ENCODE peak calls at places on chromosomes 2 and 18, in eight cellular contexts. One of them, this sample, is unnamed. For H3K36me3, the result is how much of the 10 kb centered on the place peaks cover.

GRCh38 chr18:27239669-27240068 is 54.6 kb upstream of the CHST9 start:
- DNase-seq in keratinocyte: no peak
- DNase-seq in stomach: no peak
- DNase-seq in prostate gland: no peak
- DNase-seq in NT2/D1: no peak
- DNase-seq in OCI-LY7: no peak
- DNase-seq in fibroblast of lung: no peak
- DNase-seq in IMR-90: no peak
- DNase-seq in this sample: no peak

GRCh38 chr2:24122-24521 is 22.2 kb downstream of the FAM110C start:
- DNase-seq in keratinocyte: no peak
- DNase-seq in stomach: no peak
- DNase-seq in prostate gland: no peak
- DNase-seq in NT2/D1: no peak
- DNase-seq in OCI-LY7: no peak
- DNase-seq in fibroblast of lung: no peak
- DNase-seq in IMR-90: no peak
- DNase-seq in this sample: no peak

GRCh38 chr18:28905509-28905908 is 728.6 kb upstream of the CDH2 start:
- DNase-seq in keratinocyte: no peak
- DNase-seq in stomach: no peak
- DNase-seq in prostate gland: no peak
- DNase-seq in NT2/D1: no peak
- DNase-seq in OCI-LY7: no peak
- DNase-seq in fibroblast of lung: no peak
- DNase-seq in IMR-90: peak
- DNase-seq in this sample: no peak

GRCh38 chr2:119316066-119316465 is 50.6 kb downstream of the C2orf76 start:
- DNase-seq in keratinocyte: no peak
- DNase-seq in stomach: no peak
- DNase-seq in prostate gland: no peak
- DNase-seq in NT2/D1: no peak
- DNase-seq in OCI-LY7: no peak
- DNase-seq in fibroblast of lung: no peak
- DNase-seq in IMR-90: no peak
- DNase-seq in this sample: no peak

GRCh38 chr2:223585691-223586090 is 16.5 kb downstream of the SCG2 start:
- DNase-seq in keratinocyte: no peak
- DNase-seq in stomach: no peak
- DNase-seq in prostate gland: no peak
- DNase-seq in NT2/D1: no peak
- DNase-seq in OCI-LY7: no peak
- DNase-seq in fibroblast of lung: peak
- DNase-seq in IMR-90: peak
- DNase-seq in this sample: peak

GRCh38 chr18:24402209-24402785 is 4.7 kb upstream of the OSBPL1A start:
- DNase-seq in keratinocyte: no peak
- DNase-seq in stomach: no peak
- DNase-seq in prostate gland: no peak
- DNase-seq in NT2/D1: no peak
- DNase-seq in OCI-LY7: peak
- DNase-seq in fibroblast of lung: no peak
- DNase-seq in IMR-90: no peak
- DNase-seq in this sample: no peak

GRCh38 chr2:110993557-110994231 is 127.0 kb upstream of the BCL2L11 start:
- DNase-seq in keratinocyte: no peak
- DNase-seq in stomach: peak
- DNase-seq in prostate gland: no peak
- DNase-seq in NT2/D1: no peak
- DNase-seq in OCI-LY7: peak
- DNase-seq in fibroblast of lung: peak
- DNase-seq in IMR-90: no peak
- DNase-seq in this sample: no peak

GRCh38 chr18:9751371-9752031 is 43.4 kb downstream of the RAB31 start:
- DNase-seq in keratinocyte: no peak
- DNase-seq in stomach: no peak
- DNase-seq in prostate gland: no peak
- DNase-seq in NT2/D1: no peak
- DNase-seq in OCI-LY7: no peak
- DNase-seq in fibroblast of lung: peak
- DNase-seq in IMR-90: peak
- DNase-seq in this sample: no peak

GRCh38 chr2:191043438-191043837 is 29.5 kb upstream of the STAT1 start:
- DNase-seq in keratinocyte: no peak
- DNase-seq in stomach: no peak
- DNase-seq in prostate gland: no peak
- DNase-seq in NT2/D1: no peak
- DNase-seq in OCI-LY7: no peak
- DNase-seq in fibroblast of lung: peak
- DNase-seq in IMR-90: peak
- DNase-seq in this sample: no peak

GRCh38 chr18:34977787-34978532 is 63.3 kb upstream of the MAPRE2 start:
- DNase-seq in keratinocyte: no peak
- DNase-seq in stomach: peak
- DNase-seq in prostate gland: no peak
- DNase-seq in NT2/D1: no peak
- DNase-seq in OCI-LY7: peak
- DNase-seq in fibroblast of lung: peak
- DNase-seq in IMR-90: peak
- DNase-seq in this sample: peak

GRCh38 chr18:21943456-21943855 is 202.9 kb downstream of the MIB1 start:
- DNase-seq in keratinocyte: no peak
- DNase-seq in stomach: no peak
- DNase-seq in prostate gland: no peak
- DNase-seq in NT2/D1: no peak
- DNase-seq in OCI-LY7: no peak
- DNase-seq in fibroblast of lung: no peak
- DNase-seq in IMR-90: no peak
- DNase-seq in this sample: no peak

GRCh38 chr2:119659601-119660342 is 19.2 kb upstream of the TMEM177 start:
- DNase-seq in keratinocyte: no peak
- DNase-seq in stomach: peak
- DNase-seq in prostate gland: no peak
- DNase-seq in NT2/D1: no peak
- DNase-seq in OCI-LY7: peak
- DNase-seq in fibroblast of lung: peak
- DNase-seq in IMR-90: peak
- DNase-seq in this sample: peak

GRCh38 chr2:119114266-119114665 is 44.3 kb downstream of the C1QL2 start:
- DNase-seq in keratinocyte: no peak
- DNase-seq in stomach: no peak
- DNase-seq in prostate gland: no peak
- DNase-seq in NT2/D1: no peak
- DNase-seq in OCI-LY7: no peak
- DNase-seq in fibroblast of lung: no peak
- DNase-seq in IMR-90: no peak
- DNase-seq in this sample: no peak

GRCh38 chr2:204691911-204692510 is 146.7 kb downstream of the PARD3B start:
- DNase-seq in keratinocyte: peak
- DNase-seq in stomach: peak
- DNase-seq in prostate gland: peak
- DNase-seq in NT2/D1: peak
- DNase-seq in OCI-LY7: peak
- DNase-seq in fibroblast of lung: peak
- DNase-seq in IMR-90: peak
- DNase-seq in this sample: peak

GRCh38 chr2:33272001-33272400 is 204.4 kb upstream of the RASGRP3 start:
- DNase-seq in keratinocyte: no peak
- DNase-seq in stomach: no peak
- DNase-seq in prostate gland: no peak
- DNase-seq in NT2/D1: no peak
- DNase-seq in OCI-LY7: peak
- DNase-seq in fibroblast of lung: peak
- DNase-seq in IMR-90: peak
- DNase-seq in this sample: no peak

GRCh38 chr2:233464531-233465240 is 101.9 kb downstream of the USP40 start:
- DNase-seq in keratinocyte: no peak
- DNase-seq in stomach: peak
- DNase-seq in prostate gland: no peak
- DNase-seq in NT2/D1: no peak
- DNase-seq in OCI-LY7: no peak
- DNase-seq in fibroblast of lung: no peak
- DNase-seq in IMR-90: no peak
- DNase-seq in this sample: no peak

GRCh38 chr2:188333751-188334524 is 42.3 kb downstream of the GULP1 start:
- DNase-seq in keratinocyte: no peak
- DNase-seq in stomach: peak
- DNase-seq in prostate gland: no peak
- DNase-seq in NT2/D1: no peak
- DNase-seq in OCI-LY7: no peak
- DNase-seq in fibroblast of lung: peak
- DNase-seq in IMR-90: peak
- DNase-seq in this sample: peak

GRCh38 chr2:120134263-120134662 is 88.9 kb downstream of the TMEM185B start:
- DNase-seq in keratinocyte: peak
- DNase-seq in stomach: no peak
- DNase-seq in prostate gland: no peak
- DNase-seq in NT2/D1: peak
- DNase-seq in OCI-LY7: no peak
- DNase-seq in fibroblast of lung: peak
- DNase-seq in IMR-90: peak
- DNase-seq in this sample: no peak

GRCh38 chr2:139031722-139032121 is 251.5 kb upstream of the NXPH2 start:
- DNase-seq in keratinocyte: peak
- DNase-seq in stomach: no peak
- DNase-seq in prostate gland: no peak
- DNase-seq in NT2/D1: no peak
- DNase-seq in OCI-LY7: peak
- DNase-seq in fibroblast of lung: no peak
- DNase-seq in IMR-90: no peak
- DNase-seq in this sample: no peak

GRCh38 chr18:75130591-75131274 is 78.2 kb downstream of the PTGR3 start:
- DNase-seq in keratinocyte: no peak
- DNase-seq in stomach: no peak
- DNase-seq in prostate gland: no peak
- DNase-seq in NT2/D1: no peak
- DNase-seq in OCI-LY7: no peak
- DNase-seq in fibroblast of lung: peak
- DNase-seq in IMR-90: peak
- DNase-seq in this sample: no peak

GRCh38 chr2:70753031-70753430 is 15.0 kb downstream of the ADD2 start:
- DNase-seq in keratinocyte: no peak
- DNase-seq in stomach: no peak
- DNase-seq in prostate gland: no peak
- DNase-seq in NT2/D1: no peak
- DNase-seq in OCI-LY7: no peak
- DNase-seq in fibroblast of lung: no peak
- DNase-seq in IMR-90: no peak
- DNase-seq in this sample: no peak

GRCh38 chr2:177572236-177572671 is 179.7 kb downstream of the AGPS start:
- DNase-seq in keratinocyte: no peak
- DNase-seq in stomach: no peak
- DNase-seq in prostate gland: no peak
- DNase-seq in NT2/D1: no peak
- DNase-seq in OCI-LY7: no peak
- DNase-seq in fibroblast of lung: peak
- DNase-seq in IMR-90: no peak
- DNase-seq in this sample: peak

GRCh38 chr2:6410265-6410664 is 455.4 kb downstream of the CMPK2 start:
- DNase-seq in keratinocyte: no peak
- DNase-seq in stomach: no peak
- DNase-seq in prostate gland: no peak
- DNase-seq in NT2/D1: no peak
- DNase-seq in OCI-LY7: no peak
- DNase-seq in fibroblast of lung: no peak
- DNase-seq in IMR-90: peak
- DNase-seq in this sample: no peak

GRCh38 chr2:215397632-215398341 is 38.1 kb downstream of the FN1 start:
- DNase-seq in keratinocyte: no peak
- DNase-seq in stomach: no peak
- DNase-seq in prostate gland: peak
- DNase-seq in NT2/D1: no peak
- DNase-seq in OCI-LY7: no peak
- DNase-seq in fibroblast of lung: peak
- DNase-seq in IMR-90: peak
- DNase-seq in this sample: no peak
- H3K36me3 ChIP-seq in keratinocyte: under half
- H3K36me3 ChIP-seq in stomach: under half
- H3K36me3 ChIP-seq in prostate gland: under half
- H3K36me3 ChIP-seq in NT2/D1: half or more
- H3K36me3 ChIP-seq in OCI-LY7: under half
- H3K36me3 ChIP-seq in fibroblast of lung: under half
- H3K36me3 ChIP-seq in IMR-90: half or more
- H3K36me3 ChIP-seq in this sample: under half

GRCh38 chr18:46204143-46204542 is 100.0 kb downstream of the HAUS1 start:
- DNase-seq in keratinocyte: no peak
- DNase-seq in stomach: no peak
- DNase-seq in prostate gland: no peak
- DNase-seq in NT2/D1: no peak
- DNase-seq in OCI-LY7: no peak
- DNase-seq in fibroblast of lung: no peak
- DNase-seq in IMR-90: no peak
- DNase-seq in this sample: no peak
- H3K4me3 ChIP-seq in keratinocyte: no peak
- H3K4me3 ChIP-seq in stomach: no peak
- H3K4me3 ChIP-seq in prostate gland: no peak
- H3K4me3 ChIP-seq in NT2/D1: no peak
- H3K4me3 ChIP-seq in OCI-LY7: no peak
- H3K4me3 ChIP-seq in fibroblast of lung: no peak
- H3K4me3 ChIP-seq in IMR-90: no peak
- H3K4me3 ChIP-seq in this sample: no peak

GRCh38 chr2:74369976-74370375 is 10.1 kb downstream of the DCTN1 start:
- DNase-seq in keratinocyte: no peak
- DNase-seq in stomach: no peak
- DNase-seq in prostate gland: no peak
- DNase-seq in NT2/D1: no peak
- DNase-seq in OCI-LY7: no peak
- DNase-seq in fibroblast of lung: no peak
- DNase-seq in IMR-90: no peak
- DNase-seq in this sample: no peak
- H3K36me3 ChIP-seq in keratinocyte: half or more
- H3K36me3 ChIP-seq in stomach: half or more
- H3K36me3 ChIP-seq in prostate gland: under half
- H3K36me3 ChIP-seq in NT2/D1: half or more
- H3K36me3 ChIP-seq in OCI-LY7: half or more
- H3K36me3 ChIP-seq in fibroblast of lung: under half
- H3K36me3 ChIP-seq in IMR-90: half or more
- H3K36me3 ChIP-seq in this sample: half or more

DNA sequence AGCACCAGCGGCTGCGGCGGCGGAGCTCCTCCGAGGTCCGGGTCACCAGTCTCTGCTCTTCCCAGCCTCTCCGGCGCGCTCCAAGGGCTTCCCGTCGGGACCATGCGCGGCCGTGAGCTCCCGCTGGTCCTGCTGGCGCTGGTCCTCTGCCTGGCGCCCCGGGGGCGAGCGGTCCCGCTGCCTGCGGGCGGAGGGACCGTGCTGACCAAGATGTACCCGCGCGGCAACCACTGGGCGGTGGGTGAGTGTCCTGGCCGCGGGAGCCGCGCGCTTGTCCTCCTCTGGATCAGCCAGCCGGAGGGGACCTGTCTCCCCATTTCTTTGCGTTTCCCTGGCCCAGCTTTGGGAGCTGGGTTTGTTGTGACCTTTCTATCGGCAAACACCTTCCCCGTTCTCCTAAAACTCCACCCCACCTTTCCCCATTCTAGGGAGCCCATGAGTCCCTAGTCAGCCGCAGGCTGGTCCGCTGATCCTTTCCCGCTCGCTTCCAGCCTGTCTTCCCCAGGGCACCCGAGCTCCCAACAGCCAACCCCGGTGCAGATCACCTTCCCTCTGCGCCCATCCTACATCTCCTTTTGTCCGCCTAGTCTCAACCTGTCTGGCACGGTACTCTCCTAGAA is 316 bp downstream of the GRP start:
- DNase-seq in keratinocyte: no peak
- DNase-seq in stomach: no peak
- DNase-seq in prostate gland: no peak
- DNase-seq in NT2/D1: no peak
- DNase-seq in OCI-LY7: no peak
- DNase-seq in fibroblast of lung: no peak
- DNase-seq in IMR-90: no peak
- DNase-seq in this sample: no peak
- H3K4me3 ChIP-seq in keratinocyte: no peak
- H3K4me3 ChIP-seq in stomach: no peak
- H3K4me3 ChIP-seq in prostate gland: no peak
- H3K4me3 ChIP-seq in NT2/D1: peak
- H3K4me3 ChIP-seq in OCI-LY7: no peak
- H3K4me3 ChIP-seq in fibroblast of lung: no peak
- H3K4me3 ChIP-seq in IMR-90: no peak
- H3K4me3 ChIP-seq in this sample: no peak